ENCODE peak calls at places on chromosomes 5 and 9, in six cellular contexts. One of them, this sample, is unnamed.
A peak's percentile ranks its signal among the peaks of the same experiment; 100 is the strongest.

GRCh38 chr5:59506285-59506877 is 387.1 kb downstream of the PDE4D start:
- DNase-seq in left kidney: peak; percentile 25
- DNase-seq in COR-L47: peak; percentile 22
- DNase-seq in head of caudate nucleus: no peak
- DNase-seq in SIG-M5: no peak
- DNase-seq in endothelial cell: no peak
- DNase-seq in this sample: no peak

GRCh38 chr5:96157841-96158291 is 196.2 kb upstream of the ELL2 start:
- DNase-seq in left kidney: no peak
- DNase-seq in COR-L47: no peak
- DNase-seq in head of caudate nucleus: no peak
- DNase-seq in SIG-M5: no peak
- DNase-seq in endothelial cell: no peak
- DNase-seq in this sample: no peak

GRCh38 chr9:6788175-6789016 is 30.6 kb downstream of the KDM4C start:
- DNase-seq in COR-L47: no peak
- DNase-seq in endothelial cell: peak; percentile 14
- DNase-seq in left kidney: peak; percentile 25
- DNase-seq in head of caudate nucleus: peak; percentile 30
- DNase-seq in SIG-M5: no peak
- DNase-seq in this sample: peak; percentile 32

GRCh38 chr9:76138360-76138759 is 247.9 kb downstream of the PCSK5 start:
- DNase-seq in SIG-M5: no peak
- DNase-seq in COR-L47: no peak
- DNase-seq in endothelial cell: no peak
- DNase-seq in left kidney: no peak
- DNase-seq in head of caudate nucleus: no peak
- DNase-seq in this sample: no peak

GRCh38 chr5:151772868-151773561 is 1.3 kb downstream of the G3BP1 start:
- DNase-seq in left kidney: peak; percentile 60
- DNase-seq in SIG-M5: no peak
- DNase-seq in head of caudate nucleus: peak; percentile 38
- DNase-seq in endothelial cell: peak; percentile 12
- DNase-seq in COR-L47: no peak
- DNase-seq in this sample: no peak

GRCh38 chr5:140041492-140042421 is 1.3 kb downstream of the NRG2 start:
- DNase-seq in SIG-M5: no peak
- DNase-seq in head of caudate nucleus: peak; percentile 72
- DNase-seq in endothelial cell: peak; percentile 18
- DNase-seq in COR-L47: peak; percentile 68
- DNase-seq in left kidney: peak; percentile 67
- DNase-seq in this sample: peak; percentile 79

GRCh38 chr5:123875444-123876264 is 363.7 kb downstream of the CSNK1G3 start:
- DNase-seq in COR-L47: peak; percentile 86
- DNase-seq in endothelial cell: peak; percentile 27
- DNase-seq in left kidney: peak; percentile 75
- DNase-seq in head of caudate nucleus: peak; percentile 77
- DNase-seq in SIG-M5: no peak
- DNase-seq in this sample: peak; percentile 60

GRCh38 chr5:73213566-73213998 is 40.6 kb downstream of the TMEM174 start:
- DNase-seq in head of caudate nucleus: no peak
- DNase-seq in COR-L47: peak; percentile 4
- DNase-seq in left kidney: peak; percentile 41
- DNase-seq in SIG-M5: no peak
- DNase-seq in endothelial cell: no peak
- DNase-seq in this sample: no peak

GRCh38 chr5:15833365-15833764 is 333.4 kb downstream of the FBXL7 start:
- DNase-seq in left kidney: no peak
- DNase-seq in head of caudate nucleus: no peak
- DNase-seq in COR-L47: no peak
- DNase-seq in SIG-M5: no peak
- DNase-seq in endothelial cell: no peak
- DNase-seq in this sample: no peak

GRCh38 chr5:95856501-95856981 is 34.0 kb upstream of the GLRX start:
- DNase-seq in head of caudate nucleus: peak; percentile 67
- DNase-seq in left kidney: no peak
- DNase-seq in endothelial cell: no peak
- DNase-seq in SIG-M5: no peak
- DNase-seq in COR-L47: no peak
- DNase-seq in this sample: peak; percentile 83

GRCh38 chr5:113378960-113379541 is 55.7 kb downstream of the TSSK1B start:
- DNase-seq in endothelial cell: peak; percentile 63
- DNase-seq in SIG-M5: no peak
- DNase-seq in head of caudate nucleus: peak; percentile 80
- DNase-seq in left kidney: peak; percentile 81
- DNase-seq in COR-L47: peak; percentile 49
- DNase-seq in this sample: peak; percentile 61

GRCh38 chr9:78029601-78030552 is 1.7 kb downstream of the GNAQ start:
- DNase-seq in COR-L47: no peak
- DNase-seq in left kidney: peak; percentile 30
- DNase-seq in endothelial cell: no peak
- DNase-seq in head of caudate nucleus: peak; percentile 57
- DNase-seq in SIG-M5: no peak
- DNase-seq in this sample: peak; percentile 50

GRCh38 chr5:2750026-2750757 is 1.3 kb downstream of the IRX2 start:
- DNase-seq in COR-L47: no peak
- DNase-seq in SIG-M5: no peak
- DNase-seq in head of caudate nucleus: no peak
- DNase-seq in left kidney: peak; percentile 33
- DNase-seq in endothelial cell: peak; percentile 21
- DNase-seq in this sample: peak; percentile 76

GRCh38 chr5:115296130-115296997 is at the start of gene CCDC112:
- DNase-seq in left kidney: peak; percentile 90
- DNase-seq in head of caudate nucleus: peak; percentile 88
- DNase-seq in endothelial cell: peak; percentile 63
- DNase-seq in COR-L47: peak; percentile 80
- DNase-seq in SIG-M5: no peak
- DNase-seq in this sample: peak; percentile 93

GRCh38 chr5:173075137-173075868 is 19.2 kb downstream of the CREBRF start:
- DNase-seq in left kidney: no peak
- DNase-seq in head of caudate nucleus: no peak
- DNase-seq in SIG-M5: no peak
- DNase-seq in endothelial cell: no peak
- DNase-seq in COR-L47: no peak
- DNase-seq in this sample: no peak

GRCh38 chr9:91992636-91993035 is 42.6 kb upstream of the ROR2 start:
- DNase-seq in SIG-M5: no peak
- DNase-seq in COR-L47: no peak
- DNase-seq in head of caudate nucleus: no peak
- DNase-seq in left kidney: no peak
- DNase-seq in endothelial cell: no peak
- DNase-seq in this sample: no peak

GRCh38 chr9:117413346-117414219 is 1.3 kb downstream of the ASTN2 start:
- DNase-seq in endothelial cell: peak; percentile 51
- DNase-seq in left kidney: peak; percentile 82
- DNase-seq in head of caudate nucleus: peak; percentile 57
- DNase-seq in COR-L47: peak; percentile 64
- DNase-seq in SIG-M5: no peak
- DNase-seq in this sample: peak; percentile 76

GRCh38 chr9:110782701-110783100 is 114.1 kb downstream of the MUSK start:
- DNase-seq in head of caudate nucleus: no peak
- DNase-seq in SIG-M5: no peak
- DNase-seq in endothelial cell: no peak
- DNase-seq in left kidney: no peak
- DNase-seq in COR-L47: no peak
- DNase-seq in this sample: no peak

GRCh38 chr5:177472460-177473441 is 683 bp downstream of the DBN1 start:
- DNase-seq in left kidney: peak; percentile 92
- DNase-seq in head of caudate nucleus: no peak
- DNase-seq in SIG-M5: no peak
- DNase-seq in COR-L47: peak; percentile 20
- DNase-seq in endothelial cell: peak; percentile 66
- DNase-seq in this sample: peak; percentile 79

GRCh38 chr9:134024828-134025605 is at the start of gene BRD3OS:
- DNase-seq in SIG-M5: peak; percentile 76
- DNase-seq in left kidney: peak; percentile 100
- DNase-seq in endothelial cell: peak; percentile 92
- DNase-seq in COR-L47: peak; percentile 95
- DNase-seq in head of caudate nucleus: peak; percentile 97
- DNase-seq in this sample: peak; percentile 92

GRCh38 chr9:88355166-88355565 is 33.1 kb upstream of the SPIN1 start:
- DNase-seq in COR-L47: no peak
- DNase-seq in SIG-M5: no peak
- DNase-seq in head of caudate nucleus: no peak
- DNase-seq in left kidney: no peak
- DNase-seq in endothelial cell: no peak
- DNase-seq in this sample: no peak

GRCh38 chr9:134534661-134535080 is 106.9 kb upstream of the COL5A1 start:
- DNase-seq in left kidney: no peak
- DNase-seq in SIG-M5: no peak
- DNase-seq in head of caudate nucleus: no peak
- DNase-seq in COR-L47: no peak
- DNase-seq in endothelial cell: no peak
- DNase-seq in this sample: no peak

GRCh38 chr5:38329132-38329715 is 70.9 kb downstream of the EGFLAM start:
- DNase-seq in head of caudate nucleus: no peak
- DNase-seq in SIG-M5: no peak
- DNase-seq in endothelial cell: no peak
- DNase-seq in left kidney: no peak
- DNase-seq in COR-L47: no peak
- DNase-seq in this sample: no peak

This sample was measured in retina.